ENCODE peak calls at places on chromosomes 4 and X, in four cellular contexts. I, D, R and L are unnamed samples.

GRCh38 chr4:39786838-39787237 is 88.9 kb downstream of the UBE2K start:
- DNase-seq in I (no peak), D (no peak), R (no peak), L (no peak)

GRCh38 chr4:14772388-14772787 is 229.9 kb upstream of the CPEB2 start:
- DNase-seq in I (no peak), D (no peak), R (no peak), L (no peak)

GRCh38 chr4:145775406-145775805 is 95.5 kb downstream of the C4orf51 start:
- DNase-seq in I (no peak), D (no peak), R (no peak), L (no peak)

GRCh38 chr4:184320630-184321029 is 103.0 kb upstream of the ENPP6 start:
- DNase-seq in I (no peak), D (no peak), R (peak; percentile 2), L (no peak)

GRCh38 chr4:188719794-188720193 is 580.6 kb downstream of the TRIML1 start:
- DNase-seq in I (no peak), D (no peak), R (no peak), L (no peak)

GRCh38 chr4:165974647-165975335 is 101.8 kb downstream of the TLL1 start:
- DNase-seq in I (no peak), D (no peak), R (no peak), L (no peak)

GRCh38 chrX:45771114-45771513 is 570.4 kb upstream of the DIPK2B start:
- DNase-seq in I (peak; percentile 51), D (peak; percentile 73), R (no peak), L (no peak)

GRCh38 chr4:111546881-111547280 is 598.4 kb upstream of the FAM241A start:
- DNase-seq in I (no peak), D (no peak), R (no peak), L (no peak)

GRCh38 chrX:136839196-136839595 is 41.3 kb downstream of the RBMX start:
- DNase-seq in I (no peak), D (no peak), R (no peak), L (no peak)

GRCh38 chrX:84876876-84877275 is 126.8 kb upstream of the APOOL start:
- DNase-seq in I (no peak), D (no peak), R (no peak), L (no peak)
- TF ChIP-seq POLR2A in I (no peak), D (no peak), R (no peak), L (no peak)

GRCh38 chrX:39613997-39614679 is 483.6 kb downstream of the BCOR start:
- DNase-seq in I (no peak), D (no peak), R (no peak), L (no peak)
- TF ChIP-seq POLR2A in I (no peak), D (no peak), R (no peak), L (no peak)

DNA sequence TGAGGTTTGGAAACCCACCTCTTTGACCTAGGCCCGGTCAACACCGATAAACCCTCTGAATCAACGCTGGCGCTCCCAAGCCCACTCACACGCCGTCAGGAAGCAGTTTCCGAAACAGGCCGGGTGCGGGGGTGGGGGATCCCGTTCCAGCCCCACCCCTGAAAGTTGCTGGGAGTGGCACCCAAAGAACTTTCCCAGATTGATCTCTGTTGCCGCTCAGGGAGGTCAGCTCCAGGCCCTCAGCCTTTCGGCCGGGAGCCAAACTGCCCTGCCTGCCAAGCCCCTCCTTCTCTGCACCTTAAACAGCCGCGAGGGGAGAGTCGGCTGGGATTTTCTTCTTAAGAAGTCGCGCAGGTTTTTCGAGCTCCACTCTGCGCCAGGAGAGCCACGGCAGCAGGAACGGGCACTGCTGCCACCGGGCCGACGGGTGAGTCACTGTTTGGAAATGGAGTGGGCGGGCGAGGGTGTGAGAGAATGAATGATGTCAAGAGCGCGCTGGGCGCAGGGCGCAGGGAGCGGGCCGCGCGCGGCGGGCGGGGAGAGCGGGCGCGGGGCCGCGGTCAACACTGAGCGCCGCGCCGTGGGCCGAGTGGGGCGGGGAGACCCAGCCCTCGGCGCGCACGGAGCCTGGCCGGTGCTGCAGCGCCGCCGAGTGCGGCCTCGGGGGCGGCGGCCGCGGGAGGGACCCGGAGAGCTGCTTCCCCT is at the start of gene SGMS2:
- DNase-seq in I (peak; percentile 55), D (peak; percentile 88), R (peak; percentile 83), L (peak; percentile 84)
- TF ChIP-seq POLR2A in I (no peak), D (peak; percentile 61), R (peak; percentile 79), L (peak; percentile 71)

GRCh38 chrX:153927936-153928760 is 2.1 kb upstream of the ARHGAP4 start:
- DNase-seq in I (peak; percentile 90), D (peak; percentile 96), R (peak; percentile 76), L (peak; percentile 96)
- TF ChIP-seq POLR2A in I (peak; percentile 30), D (peak; percentile 75), R (peak; percentile 83), L (peak; percentile 88)